ENCODE peak calls at places on chromosomes 13 and 19, in ten cellular contexts. K, O, L, J, W, Z, X, N, U and P are unnamed samples.

GRCh38 chr19:29546583-29547190 is 20.9 kb downstream of the VSTM2B start:
- DNase-seq in J (peak; percentile 61), O (no peak), K (no peak), X (no peak), W (no peak), U (no peak), Z (no peak), L (no peak), N (no peak), P (no peak)

GRCh38 chr13:21537105-21537504 is 66.9 kb downstream of the MICU2 start:
- DNase-seq in K (no peak), X (no peak), Z (no peak), W (no peak), J (no peak), N (no peak), L (no peak), U (no peak), O (no peak), P (no peak)

GRCh38 chr13:20136781-20137703 is 23.8 kb downstream of the GJA3 start:
- DNase-seq in N (no peak), X (no peak), O (no peak), U (peak; percentile 67), W (no peak), L (no peak), Z (no peak), K (no peak), J (no peak), P (no peak)

GRCh38 chr13:27371932-27372331 is 52.5 kb upstream of the GTF3A start:
- DNase-seq in Z (no peak), N (no peak), X (no peak), W (no peak), K (no peak), O (no peak), J (no peak), U (no peak), L (no peak), P (no peak)

GRCh38 chr19:15138427-15138826 is 31.2 kb downstream of the SYDE1 start:
- DNase-seq in N (no peak), U (no peak), K (no peak), J (no peak), X (no peak), O (no peak), L (no peak), W (no peak), Z (no peak), P (no peak)

GRCh38 chr19:4976412-4977298 is 7.7 kb downstream of the KDM4B start:
- DNase-seq in X (peak; percentile 93), U (peak; percentile 79), K (no peak), O (no peak), L (no peak), N (peak; percentile 57), J (peak; percentile 92), W (peak; percentile 60), Z (peak; percentile 94), P (peak; percentile 89)

GRCh38 chr19:28990522-28990921 is 222.4 kb downstream of the UQCRFS1 start:
- DNase-seq in X (no peak), N (no peak), O (no peak), K (no peak), U (no peak), J (no peak), W (no peak), L (no peak), Z (no peak), P (no peak)

GRCh38 chr13:72151241-72151640 is 284.2 kb upstream of the DACH1 start:
- DNase-seq in N (no peak), X (no peak), O (no peak), Z (no peak), U (no peak), J (no peak), K (no peak), L (no peak), W (no peak), P (peak; percentile 55)

GRCh38 chr13:87138856-87139255 is 532.3 kb upstream of the SLITRK5 start:
- DNase-seq in J (no peak), O (no peak), Z (no peak), W (no peak), U (no peak), X (no peak), K (no peak), N (no peak), L (no peak), P (no peak)

GRCh38 chr19:8487137-8487851 is 15.1 kb downstream of the PRAM1 start:
- DNase-seq in N (no peak), J (no peak), W (no peak), O (peak; percentile 49), X (no peak), Z (no peak), K (peak; percentile 34), U (no peak), L (peak; percentile 37), P (no peak)

GRCh38 chr19:17429661-17430101 is 9.8 kb downstream of the MVB12A start:
- DNase-seq in Z (no peak), K (no peak), N (no peak), X (no peak), U (no peak), L (no peak), O (no peak), W (no peak), J (no peak), P (no peak)

GRCh38 chr19:43501661-43502418 is 2.7 kb downstream of the PHLDB3 start:
- DNase-seq in Z (no peak), L (no peak), J (peak; percentile 71), X (no peak), K (no peak), U (no peak), O (no peak), N (no peak), W (no peak), P (no peak)

GRCh38 chr13:94968040-94968756 is 255.9 kb upstream of the SOX21 start:
- DNase-seq in K (no peak), J (no peak), Z (no peak), L (no peak), N (no peak), U (peak; percentile 67), O (no peak), X (no peak), W (peak; percentile 39), P (no peak)

GRCh38 chr19:54470991-54471782 is 1.9 kb downstream of the CDC42EP5 start:
- DNase-seq in Z (no peak), K (no peak), N (peak; percentile 66), J (peak; percentile 83), L (no peak), X (no peak), O (no peak), U (no peak), W (peak; percentile 65), P (no peak)

GRCh38 chr19:29945433-29945832 is 3.4 kb downstream of the URI1 start:
- DNase-seq in U (no peak), K (no peak), J (no peak), L (no peak), W (no peak), N (no peak), X (no peak), O (no peak), Z (no peak), P (no peak)

GRCh38 chr13:104477256-104477655 is 1411.0 kb upstream of the SLC10A2 start:
- DNase-seq in O (no peak), L (no peak), X (no peak), N (no peak), W (no peak), J (no peak), U (no peak), K (no peak), Z (peak; percentile 5), P (peak; percentile 58)

GRCh38 chr19:44820648-44821609 is 12.0 kb downstream of the BCAM start:
- DNase-seq in X (no peak), N (peak; percentile 88), Z (no peak), J (peak; percentile 89), U (no peak), L (no peak), W (no peak), O (no peak), K (no peak), P (no peak)

GRCh38 chr19:55098716-55099556 is 18.5 kb downstream of the PPP1R12C start:
- DNase-seq in Z (no peak), N (no peak), U (no peak), K (no peak), O (no peak), X (no peak), L (no peak), W (no peak), J (no peak), P (no peak)

GRCh38 chr13:27450921-27451461 is 627 bp upstream of the MTIF3 start:
- DNase-seq in U (peak; percentile 25), X (no peak), J (peak; percentile 82), Z (peak; percentile 26), W (no peak), N (peak; percentile 26), K (no peak), O (peak; percentile 18), L (no peak), P (no peak)

GRCh38 chr19:45474941-45475516 is 7.2 kb downstream of the FOSB start:
- DNase-seq in J (no peak), U (no peak), K (no peak), Z (no peak), W (no peak), N (no peak), L (no peak), X (peak; percentile 14), O (peak; percentile 41), P (no peak)

GRCh38 chr19:14775855-14776254 is 2.5 kb downstream of the ADGRE2 start:
- DNase-seq in O (no peak), W (no peak), Z (no peak), J (peak; percentile 69), L (no peak), K (peak; percentile 6), N (no peak), X (no peak), U (no peak), P (no peak)

GRCh38 chr19:8151499-8152035 is 2.2 kb upstream of the FBN3 start:
- DNase-seq in K (no peak), W (peak; percentile 21), J (no peak), U (no peak), O (no peak), Z (no peak), X (no peak), L (no peak), N (no peak), P (no peak)

GRCh38 chr19:33962161-33962560 is 165.5 kb downstream of the KCTD15 start:
- DNase-seq in W (no peak), J (no peak), U (no peak), N (no peak), X (no peak), O (no peak), K (no peak), Z (no peak), L (no peak), P (no peak)

GRCh38 chr19:18297308-18297707 is 15.9 kb upstream of the JUND start:
- DNase-seq in L (no peak), K (no peak), J (no peak), N (no peak), W (no peak), X (no peak), Z (no peak), U (no peak), O (no peak), P (no peak)

GRCh38 chr19:39154626-39155100 is 29.1 kb downstream of the PAK4 start:
- DNase-seq in O (no peak), K (no peak), U (peak; percentile 51), W (no peak), L (no peak), J (no peak), X (no peak), Z (no peak), N (no peak), P (no peak)

GRCh38 chr13:100523994-100524393 is 64.6 kb downstream of the GGACT start:
- DNase-seq in O (no peak), U (no peak), J (no peak), X (no peak), L (no peak), Z (no peak), W (no peak), N (no peak), K (no peak), P (no peak)

GRCh38 chr19:16400911-16401675 is 70.7 kb downstream of the EPS15L1 start:
- DNase-seq in X (no peak), Z (no peak), U (no peak), O (no peak), J (peak; percentile 50), L (no peak), K (no peak), W (no peak), N (no peak), P (no peak)

GRCh38 chr13:85241045-85241444 is 558.2 kb downstream of the SLITRK6 start:
- DNase-seq in L (no peak), K (no peak), W (no peak), X (no peak), J (no peak), U (no peak), O (no peak), N (no peak), Z (peak; percentile 44), P (peak; percentile 16)